ENCODE peak calls at places on chromosome 13, in ten cellular contexts. S is neural crest cell, H is IMR-90, F is brain microvascular endothelial cell, O is Panc1, E is breast epithelium, A is sigmoid colon, U is WTC11, T is RWPE1, Q is AG04450. I is an unnamed sample.

GRCh38 chr13:24280722-24281121 is 28.7 kb upstream of the C1QTNF9 start:
- DNase-seq in S (no peak), H (peak), F (no peak), O (no peak), E (no peak), A (no peak), U (no peak), T (no peak), Q (no peak), I (no peak)

GRCh38 chr13:98664047-98664446 is 87.1 kb upstream of the STK24 start:
- DNase-seq in S (no peak), H (peak), F (peak), O (peak), E (no peak), A (no peak), U (no peak), T (peak), Q (no peak), I (no peak)

GRCh38 chr13:102948006-102948405 is 102.2 kb downstream of the ERCC5 start:
- DNase-seq in S (no peak), H (no peak), F (no peak), O (no peak), E (no peak), A (no peak), U (no peak), T (no peak), Q (no peak), I (no peak)

GRCh38 chr13:47226516-47226915 is 329.7 kb upstream of the HTR2A start:
- DNase-seq in S (no peak), H (peak), F (no peak), O (no peak), E (no peak), A (no peak), U (no peak), T (no peak), Q (no peak), I (no peak)

GRCh38 chr13:39942177-39942900 is 286.9 kb downstream of the COG6 start:
- DNase-seq in S (no peak), H (no peak), F (no peak), O (no peak), E (no peak), A (no peak), U (no peak), T (no peak), Q (no peak), I (no peak)

GRCh38 chr13:111491021-111491420 is 170.6 kb downstream of the TEX29 start:
- DNase-seq in S (no peak), H (no peak), F (no peak), O (no peak), E (no peak), A (peak), U (no peak), T (no peak), Q (no peak), I (no peak)

GRCh38 chr13:48908381-48909087 is 67.2 kb upstream of the FNDC3A start:
- DNase-seq in S (no peak), H (peak), F (no peak), O (no peak), E (no peak), A (no peak), U (no peak), T (peak), Q (no peak), I (no peak)

GRCh38 chr13:48896312-48896711 is 79.4 kb upstream of the FNDC3A start:
- DNase-seq in S (no peak), H (peak), F (peak), O (no peak), E (no peak), A (no peak), U (no peak), T (peak), Q (peak), I (no peak)

GRCh38 chr13:110650436-110650835 is 35.1 kb downstream of the NAXD start:
- DNase-seq in S (no peak), H (no peak), F (no peak), O (no peak), E (no peak), A (peak), U (no peak), T (no peak), Q (no peak), I (no peak)

GRCh38 chr13:34358811-34359513 is 541.0 kb downstream of the RFC3 start:
- DNase-seq in S (no peak), H (peak), F (peak), O (no peak), E (no peak), A (no peak), U (no peak), T (no peak), Q (peak), I (no peak)

GRCh38 chr13:95644611-95645052 is at the start of gene DZIP1:
- DNase-seq in S (peak), H (peak), F (peak), O (peak), E (peak), A (peak), U (peak), T (peak), Q (peak), I (no peak)

GRCh38 chr13:46588019-46588418 is 35.0 kb downstream of the LRCH1 start:
- DNase-seq in S (no peak), H (no peak), F (no peak), O (no peak), E (no peak), A (no peak), U (no peak), T (no peak), Q (no peak), I (no peak)

GRCh38 chr13:25111557-25111956 is 15.6 kb downstream of the PABPC3 start:
- DNase-seq in S (no peak), H (peak), F (peak), O (no peak), E (no peak), A (no peak), U (no peak), T (peak), Q (no peak), I (no peak)

GRCh38 chr13:22198001-22198400 is 527.1 kb downstream of the FGF9 start:
- DNase-seq in S (no peak), H (no peak), F (no peak), O (no peak), E (no peak), A (no peak), U (no peak), T (no peak), Q (no peak), I (no peak)

GRCh38 chr13:57748096-57748495 is 116.6 kb downstream of the PCDH17 start:
- DNase-seq in S (no peak), H (no peak), F (no peak), O (no peak), E (no peak), A (no peak), U (no peak), T (no peak), Q (no peak), I (no peak)

GRCh38 chr13:95207769-95208366 is 93.4 kb downstream of the ABCC4 start:
- DNase-seq in S (no peak), H (no peak), F (no peak), O (no peak), E (no peak), A (no peak), U (no peak), T (no peak), Q (no peak), I (no peak)

GRCh38 chr13:103236213-103236612 is 170.0 kb upstream of the SLC10A2 start:
- DNase-seq in S (no peak), H (no peak), F (peak), O (no peak), E (no peak), A (no peak), U (no peak), T (no peak), Q (no peak), I (no peak)

GRCh38 chr13:110525328-110526319 is 35.9 kb downstream of the RAB20 start:
- DNase-seq in S (no peak), H (no peak), F (no peak), O (no peak), E (no peak), A (peak), U (no peak), T (no peak), Q (no peak), I (no peak)

GRCh38 chr13:19845758-19846157 is 17.7 kb downstream of the ZMYM5 start:
- DNase-seq in S (no peak), H (peak), F (peak), O (peak), E (no peak), A (peak), U (no peak), T (peak), Q (peak), I (no peak)

GRCh38 chr13:44842158-44842557 is 147.1 kb downstream of the NUFIP1 start:
- DNase-seq in S (no peak), H (peak), F (no peak), O (no peak), E (no peak), A (no peak), U (no peak), T (no peak), Q (no peak), I (no peak)

GRCh38 chr13:78254113-78254512 is 335.5 kb upstream of the EDNRB start:
- DNase-seq in S (no peak), H (no peak), F (no peak), O (no peak), E (no peak), A (no peak), U (no peak), T (no peak), Q (no peak), I (no peak)

GRCh38 chr13:44884076-44884729 is 105.1 kb downstream of the NUFIP1 start:
- DNase-seq in S (no peak), H (peak), F (peak), O (no peak), E (no peak), A (no peak), U (no peak), T (peak), Q (no peak), I (no peak)

GRCh38 chr13:71149498-71150363 is 717.3 kb downstream of the DACH1 start:
- DNase-seq in S (no peak), H (no peak), F (no peak), O (no peak), E (no peak), A (no peak), U (no peak), T (no peak), Q (no peak), I (no peak)

GRCh38 chr13:102707465-102707864 is 12.6 kb upstream of the METTL21C start:
- DNase-seq in S (no peak), H (peak), F (peak), O (no peak), E (no peak), A (no peak), U (no peak), T (peak), Q (peak), I (no peak)

GRCh38 chr13:21389124-21389523 is 70.0 kb downstream of the ZDHHC20 start:
- DNase-seq in S (no peak), H (no peak), F (no peak), O (no peak), E (no peak), A (no peak), U (no peak), T (no peak), Q (no peak), I (no peak)

GRCh38 chr13:60572855-60573254 is 175.8 kb downstream of the TDRD3 start:
- DNase-seq in S (no peak), H (no peak), F (no peak), O (no peak), E (no peak), A (no peak), U (no peak), T (no peak), Q (no peak), I (no peak)

GRCh38 chr13:46288570-46289259 is 77.0 kb downstream of the LRRC63 start:
- DNase-seq in S (no peak), H (peak), F (peak), O (peak), E (no peak), A (no peak), U (no peak), T (peak), Q (no peak), I (no peak)

GRCh38 chr13:41960700-41961697 is at the start of gene VWA8:
- DNase-seq in S (peak), H (peak), F (peak), O (no peak), E (peak), A (peak), U (peak), T (peak), Q (no peak), I (peak)

GRCh38 chr13:106756446-106756845 is 188.5 kb upstream of the ARGLU1 start:
- DNase-seq in S (peak), H (no peak), F (no peak), O (no peak), E (no peak), A (no peak), U (no peak), T (no peak), Q (no peak), I (no peak)

GRCh38 chr13:112102243-112102642 is 35.3 kb downstream of the SOX1 start:
- DNase-seq in S (no peak), H (no peak), F (no peak), O (no peak), E (no peak), A (peak), U (no peak), T (peak), Q (no peak), I (no peak)

GRCh38 chr13:87344176-87344575 is 327.0 kb upstream of the SLITRK5 start:
- DNase-seq in S (no peak), H (no peak), F (no peak), O (no peak), E (no peak), A (no peak), U (no peak), T (peak), Q (no peak), I (no peak)

GRCh38 chr13:75749407-75749806 is 113.3 kb downstream of the LMO7 start:
- DNase-seq in S (no peak), H (peak), F (peak), O (no peak), E (no peak), A (no peak), U (no peak), T (peak), Q (no peak), I (no peak)

GRCh38 chr13:76965759-76966421 is 17.6 kb downstream of the ACOD1 start:
- DNase-seq in S (no peak), H (peak), F (peak), O (no peak), E (no peak), A (peak), U (no peak), T (peak), Q (peak), I (no peak)

GRCh38 chr13:79194272-79194671 is 211.8 kb downstream of the RBM26 start:
- DNase-seq in S (no peak), H (no peak), F (no peak), O (no peak), E (no peak), A (no peak), U (no peak), T (no peak), Q (no peak), I (no peak)

GRCh38 chr13:100565291-100565690 is 23.3 kb downstream of the GGACT start:
- DNase-seq in S (no peak), H (no peak), F (no peak), O (no peak), E (no peak), A (no peak), U (no peak), T (no peak), Q (no peak), I (no peak)

GRCh38 chr13:113187263-113187669 is 21.2 kb downstream of the PCID2 start:
- DNase-seq in S (no peak), H (peak), F (peak), O (peak), E (no peak), A (peak), U (no peak), T (peak), Q (peak), I (no peak)
- TF ChIP-seq CTCF in S (no peak), H (no peak), F (no peak), O (no peak), E (no peak), A (no peak), U (no peak), T (no peak), Q (no peak), I (no peak)

GRCh38 chr13:26628706-26629105 is 71.2 kb downstream of the WASF3 start:
- DNase-seq in S (no peak), H (peak), F (peak), O (no peak), E (no peak), A (no peak), U (peak), T (no peak), Q (no peak), I (no peak)
- TF ChIP-seq CTCF in S (no peak), H (peak), F (peak), O (peak), E (no peak), A (no peak), U (no peak), T (no peak), Q (peak), I (no peak)

DNA sequence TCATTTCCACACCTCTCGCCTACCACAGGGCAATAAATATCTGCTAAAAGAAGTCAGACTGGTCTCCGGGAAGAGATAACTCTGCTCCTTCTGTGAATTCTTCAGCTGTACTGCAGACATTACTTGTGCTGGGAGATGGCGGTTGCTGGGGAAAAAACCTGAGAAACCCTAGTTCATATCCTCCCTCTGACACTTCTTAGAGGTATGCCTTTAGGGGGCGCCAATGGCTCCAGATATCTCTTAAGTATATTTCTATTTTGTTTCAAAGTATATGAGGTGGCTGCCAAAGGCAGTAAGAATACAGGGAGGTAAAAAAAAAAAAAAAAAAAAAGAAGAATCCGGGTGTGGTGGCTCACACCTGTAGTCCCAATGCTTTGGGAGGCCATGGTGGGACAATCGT is 175.2 kb downstream of the PAN3 start:
- DNase-seq in S (no peak), H (peak), F (peak), O (no peak), E (no peak), A (no peak), U (peak), T (no peak), Q (no peak), I (no peak)
- TF ChIP-seq CTCF in S (peak), H (peak), F (peak), O (peak), E (no peak), A (no peak), U (no peak), T (no peak), Q (peak), I (no peak)

GRCh38 chr13:38641164-38641948 is 45.5 kb upstream of the FREM2 start:
- DNase-seq in S (no peak), H (no peak), F (no peak), O (no peak), E (no peak), A (no peak), U (no peak), T (no peak), Q (no peak), I (no peak)
- TF ChIP-seq CTCF in S (peak), H (peak), F (peak), O (peak), E (no peak), A (no peak), U (no peak), T (no peak), Q (peak), I (no peak)

DNA sequence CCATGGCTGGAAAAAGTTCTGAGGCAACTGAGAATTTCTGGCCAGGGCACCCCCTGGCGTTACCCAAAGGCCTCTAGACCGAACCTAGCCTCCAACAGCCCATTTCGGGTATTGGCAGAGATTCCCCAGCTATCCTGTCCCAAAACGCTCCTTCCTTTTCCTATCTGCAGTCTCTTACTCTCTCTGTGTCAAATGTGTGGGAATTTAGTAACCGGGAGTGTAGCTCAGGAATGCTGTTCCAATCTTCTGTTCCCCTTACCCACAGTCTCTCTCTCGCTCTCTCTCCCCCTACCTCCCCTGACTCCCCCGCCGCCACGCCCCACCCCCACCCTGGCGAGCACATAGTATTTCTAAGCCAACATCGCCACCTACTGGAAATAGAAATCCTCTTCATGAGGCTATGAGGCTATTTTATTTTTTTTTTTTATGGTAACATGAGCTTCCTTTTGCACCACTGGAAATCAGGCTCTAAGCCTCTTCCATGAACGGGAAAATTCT is 27.0 kb downstream of the OXGR1 start:
- DNase-seq in S (no peak), H (no peak), F (no peak), O (no peak), E (no peak), A (no peak), U (no peak), T (no peak), Q (no peak), I (no peak)
- TF ChIP-seq CTCF in S (peak), H (peak), F (no peak), O (peak), E (no peak), A (no peak), U (peak), T (no peak), Q (no peak), I (no peak)

GRCh38 chr13:80962173-80962572 is 621.2 kb upstream of the SPRY2 start:
- DNase-seq in S (no peak), H (no peak), F (no peak), O (no peak), E (no peak), A (no peak), U (no peak), T (no peak), Q (no peak), I (no peak)

GRCh38 chr13:80957019-80957650 is 616.2 kb upstream of the SPRY2 start:
- DNase-seq in S (no peak), H (no peak), F (no peak), O (no peak), E (no peak), A (no peak), U (no peak), T (no peak), Q (no peak), I (no peak)

GRCh38 chr13:80965097-80965496 is 624.2 kb upstream of the SPRY2 start:
- DNase-seq in S (no peak), H (no peak), F (no peak), O (no peak), E (no peak), A (no peak), U (no peak), T (no peak), Q (no peak), I (no peak)

GRCh38 chr13:80962855-80963254 is 621.9 kb upstream of the SPRY2 start:
- DNase-seq in S (no peak), H (no peak), F (no peak), O (no peak), E (no peak), A (no peak), U (no peak), T (no peak), Q (no peak), I (no peak)
- TF ChIP-seq CTCF in S (peak), H (no peak), F (no peak), O (no peak), E (no peak), A (no peak), U (no peak), T (no peak), Q (no peak), I (no peak)